ENCODE peak calls at places on chromosomes 7 and 10, in eight cellular contexts. B is omental fat pad, R is AG04449, J is neural progenitor cell, P is progenitor cell of endocrine pancreas, K is colonic mucosa, M is glutamatergic neuron, A is neural crest cell. L is an unnamed sample.

GRCh38 chr7:151472644-151473380 is 32.9 kb upstream of the CRYGN start:
- DNase-seq in M (no peak), K (no peak), R (no peak), P (no peak), J (no peak), A (no peak), B (no peak), L (no peak)

GRCh38 chr7:94974436-94974835 is 67.0 kb downstream of the PPP1R9A start:
- DNase-seq in J (no peak), A (no peak), M (no peak), R (no peak), B (no peak), P (no peak), K (no peak), L (no peak)

GRCh38 chr10:97598407-97599271 is 9.1 kb downstream of the C10orf62 start:
- DNase-seq in K (no peak), A (no peak), B (no peak), M (no peak), R (no peak), P (no peak), J (no peak), L (no peak)

GRCh38 chr10:18463673-18464211 is 187.6 kb downstream of the NSUN6 start:
- DNase-seq in B (no peak), A (no peak), K (no peak), J (no peak), P (no peak), R (no peak), M (no peak), L (no peak)

GRCh38 chr7:128941323-128941890 is 3.7 kb downstream of the IRF5 start:
- DNase-seq in J (no peak), A (no peak), B (no peak), P (no peak), R (no peak), M (no peak), K (no peak), L (no peak)

GRCh38 chr7:131555565-131556054 is 818 bp downstream of the PODXL start:
- DNase-seq in R (no peak), K (no peak), J (peak; percentile 28), A (no peak), B (no peak), M (no peak), P (no peak), L (no peak)

GRCh38 chr7:30143748-30144251 is 9.0 kb downstream of the MTURN start:
- DNase-seq in A (no peak), B (no peak), M (no peak), R (no peak), J (no peak), P (no peak), K (no peak), L (no peak)

GRCh38 chr10:43706166-43706565 is 57.5 kb upstream of the ZNF32 start:
- DNase-seq in J (no peak), A (no peak), B (no peak), R (no peak), P (no peak), K (no peak), M (no peak), L (no peak)

GRCh38 chr10:3955493-3955892 is 170.5 kb upstream of the KLF6 start:
- DNase-seq in B (no peak), A (no peak), P (no peak), J (peak; percentile 74), K (peak; percentile 15), M (no peak), R (no peak), L (no peak)

GRCh38 chr10:79331709-79332108 is 15.6 kb upstream of the PPIF start:
- DNase-seq in B (no peak), J (no peak), A (no peak), K (no peak), P (no peak), M (no peak), R (peak; percentile 92), L (no peak)

GRCh38 chr10:132691711-132692153 is 94.2 kb downstream of the NKX6-2 start:
- DNase-seq in A (no peak), K (no peak), M (no peak), B (no peak), P (no peak), R (no peak), J (no peak), L (no peak)

GRCh38 chr10:50624154-50624865 is 554 bp upstream of the SGMS1 start:
- DNase-seq in J (peak; percentile 98), B (peak; percentile 63), K (peak; percentile 93), P (peak; percentile 94), A (peak; percentile 93), M (peak; percentile 99), R (peak; percentile 69), L (peak; percentile 99)

DNA sequence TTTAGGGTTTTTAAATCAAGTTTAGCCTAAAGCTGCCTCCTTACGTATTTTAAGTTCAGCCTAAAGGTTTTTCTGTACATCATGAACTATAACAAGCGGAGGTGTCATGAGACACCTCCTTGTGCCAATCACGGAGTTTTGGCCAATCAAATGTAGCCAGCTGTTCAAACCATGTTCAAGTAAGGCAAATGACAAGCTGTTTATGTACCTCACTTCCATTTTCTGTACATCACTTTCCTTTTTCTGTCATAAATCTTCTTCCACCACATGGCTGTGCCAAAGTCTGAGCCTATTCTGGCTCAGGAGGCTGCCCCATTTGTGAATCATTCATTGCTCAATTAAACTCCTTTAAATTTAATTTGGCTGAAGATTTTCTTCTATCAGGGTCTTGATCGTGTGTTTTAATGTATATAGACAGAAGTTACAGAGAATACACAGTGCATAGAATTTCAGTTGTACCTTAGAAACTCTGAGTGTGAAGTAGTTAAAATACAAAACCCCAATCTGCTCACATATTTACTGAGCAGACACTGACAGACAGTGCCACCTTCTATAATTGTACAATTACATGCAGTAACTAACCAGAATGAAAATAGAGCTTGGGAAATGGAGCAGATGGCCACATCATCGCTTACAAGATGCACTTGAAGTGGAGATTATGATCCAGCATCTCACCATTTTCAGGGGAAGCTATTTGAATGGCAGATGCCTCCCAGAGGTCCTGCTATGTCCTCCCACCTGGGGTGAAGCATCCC is 76.9 kb upstream of the LANCL2 start:
- DNase-seq in J (no peak), P (no peak), M (no peak), B (no peak), A (no peak), R (no peak), K (no peak), L (no peak)
- TF ChIP-seq CTCF in J (no peak), P (no peak), M (no peak), B (no peak), A (no peak), R (no peak), K (no peak), L (no peak)

DNA sequence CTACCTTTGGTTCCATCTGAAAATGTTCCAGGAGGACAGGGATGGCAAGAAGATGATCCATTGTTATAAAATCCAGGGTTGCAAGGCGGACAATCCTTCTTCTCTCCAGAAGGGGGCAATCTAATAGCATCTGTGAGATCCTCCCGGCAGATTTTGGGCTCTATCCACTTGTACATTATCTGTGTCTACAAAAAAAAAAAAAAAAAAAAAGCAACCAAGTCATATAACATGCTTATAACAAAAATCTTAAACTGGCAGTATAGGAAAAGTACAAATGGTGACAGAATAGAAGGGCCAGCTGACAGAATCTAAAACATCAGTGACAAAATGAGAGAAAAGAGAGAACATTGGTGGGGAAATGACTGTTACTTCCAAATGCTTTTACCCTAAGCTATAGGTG is 132.7 kb downstream of the ELAPOR2 start:
- DNase-seq in P (no peak), B (no peak), K (peak; percentile 42), A (peak; percentile 37), M (no peak), J (peak; percentile 74), R (no peak), L (no peak)
- TF ChIP-seq CTCF in P (peak; percentile 77), B (no peak), K (peak; percentile 64), A (peak; percentile 82), M (peak; percentile 79), J (peak; percentile 77), R (peak; percentile 62), L (peak; percentile 61)

GRCh38 chr10:84237199-84238051 is 3.9 kb downstream of the LRIT1 start:
- DNase-seq in K (no peak), M (peak; percentile 56), B (no peak), R (no peak), P (no peak), A (no peak), J (peak; percentile 70), L (no peak)
- TF ChIP-seq CTCF in K (no peak), M (peak; percentile 59), B (no peak), R (no peak), P (peak; percentile 51), A (peak; percentile 42), J (peak; percentile 68), L (peak; percentile 10)

DNA sequence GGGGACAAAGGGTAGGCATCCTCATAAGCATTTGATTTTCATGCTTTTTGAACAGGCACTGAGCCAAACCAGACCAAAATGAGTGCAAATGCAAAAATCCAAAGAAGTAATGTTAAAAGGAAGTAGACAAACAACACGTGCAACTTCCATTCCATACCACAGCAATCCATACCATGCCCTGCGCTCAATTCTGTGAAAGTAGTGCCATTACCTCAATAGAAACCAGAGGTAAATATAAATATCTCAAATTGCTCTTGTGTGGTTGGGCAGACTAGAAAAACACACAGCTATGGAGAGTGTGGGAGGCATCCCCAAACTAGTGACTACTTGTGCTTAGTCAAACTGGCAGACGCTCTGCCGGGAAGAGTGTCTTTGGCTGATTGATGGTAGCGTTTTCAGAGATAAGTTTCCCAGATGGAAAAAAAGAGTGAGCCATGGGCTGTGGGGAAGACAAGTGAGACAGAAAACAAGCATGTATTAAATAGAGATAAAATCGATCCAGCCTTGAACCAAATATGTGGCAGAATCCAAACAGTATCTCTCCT is 161.5 kb downstream of the CREB5 start:
- DNase-seq in R (no peak), M (no peak), P (no peak), A (no peak), K (no peak), J (no peak), B (no peak), L (peak; percentile 44)
- TF ChIP-seq CTCF in R (no peak), M (no peak), P (no peak), A (no peak), K (no peak), J (no peak), B (no peak), L (no peak)

DNA sequence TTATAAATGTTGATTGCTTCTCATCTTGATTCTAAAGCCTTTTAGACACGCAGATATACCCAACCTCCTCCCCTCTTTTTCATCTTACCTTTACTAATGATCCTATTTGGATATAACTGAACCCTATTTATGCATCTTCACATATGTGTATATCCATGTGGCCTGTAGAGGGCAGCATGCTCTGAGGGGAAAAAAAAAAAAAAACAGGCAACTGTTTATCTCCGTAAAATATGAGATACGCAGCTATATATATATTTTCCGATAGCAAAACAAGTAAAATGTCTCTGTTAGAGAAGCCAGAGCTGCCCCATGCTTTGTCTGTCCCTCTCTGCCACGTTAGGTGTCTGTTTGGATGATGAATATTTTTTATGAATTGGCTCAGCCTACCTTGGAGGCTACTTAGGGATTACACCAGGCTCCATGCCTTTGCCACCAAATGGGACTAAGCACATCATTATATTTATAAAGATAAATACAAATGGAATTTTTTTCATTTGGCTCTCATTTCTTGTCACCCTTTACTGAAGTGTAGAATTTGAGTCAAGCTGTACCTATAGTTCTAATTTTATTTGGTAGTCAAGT is 174.8 kb upstream of the FZD1 start:
- DNase-seq in J (peak; percentile 48), P (no peak), K (no peak), M (no peak), R (no peak), A (peak; percentile 8), B (no peak), L (no peak)
- TF ChIP-seq CTCF in J (peak; percentile 84), P (peak; percentile 88), K (peak; percentile 80), M (peak; percentile 88), R (peak; percentile 40), A (peak; percentile 91), B (no peak), L (peak; percentile 81)

GRCh38 chr10:71888623-71889387 is 37.8 kb upstream of the PSAP start:
- DNase-seq in A (peak; percentile 48), R (peak; percentile 44), J (peak; percentile 71), B (peak; percentile 60), P (no peak), K (peak; percentile 66), M (peak; percentile 73), L (peak; percentile 62)
- TF ChIP-seq CTCF in A (no peak), R (peak; percentile 28), J (no peak), B (no peak), P (peak; percentile 10), K (no peak), M (no peak), L (no peak)